ENCODE peak calls at places on chromosomes 3 and 15, in ten cellular contexts. One of them, this sample, is unnamed.

GRCh38 chr3:191328383-191328962 is 721 bp upstream of the CCDC50 start:
- DNase-seq in SK-N-SH: peak
- DNase-seq in brain microvascular endothelial cell: no peak
- DNase-seq in T47D: no peak
- DNase-seq in activated T-cell treated with anti-CD3 and anti-CD28 coated beads, Interleukin-2, amount 50 U/mL, for 4 hours: no peak
- DNase-seq in GM03348: no peak
- DNase-seq in stromal cell of bone marrow: no peak
- DNase-seq in HT1080: no peak
- DNase-seq in nephron progenitor cell: no peak
- DNase-seq in sigmoid colon: no peak
- DNase-seq in this sample: peak

GRCh38 chr3:30180305-30181275 is 425.8 kb upstream of the TGFBR2 start:
- DNase-seq in SK-N-SH: no peak
- DNase-seq in brain microvascular endothelial cell: no peak
- DNase-seq in T47D: no peak
- DNase-seq in activated T-cell treated with anti-CD3 and anti-CD28 coated beads, Interleukin-2, amount 50 U/mL, for 4 hours: no peak
- DNase-seq in GM03348: peak
- DNase-seq in stromal cell of bone marrow: no peak
- DNase-seq in HT1080: no peak
- DNase-seq in nephron progenitor cell: no peak
- DNase-seq in sigmoid colon: no peak
- DNase-seq in this sample: no peak

GRCh38 chr15:77826006-77826695 is 193.4 kb upstream of the LINGO1 start:
- DNase-seq in SK-N-SH: no peak
- DNase-seq in brain microvascular endothelial cell: no peak
- DNase-seq in T47D: no peak
- DNase-seq in activated T-cell treated with anti-CD3 and anti-CD28 coated beads, Interleukin-2, amount 50 U/mL, for 4 hours: no peak
- DNase-seq in GM03348: no peak
- DNase-seq in stromal cell of bone marrow: no peak
- DNase-seq in HT1080: no peak
- DNase-seq in nephron progenitor cell: no peak
- DNase-seq in sigmoid colon: no peak
- DNase-seq in this sample: no peak

GRCh38 chr3:131602011-131602779 is 99.4 kb upstream of the MRPL3 start:
- DNase-seq in SK-N-SH: no peak
- DNase-seq in brain microvascular endothelial cell: no peak
- DNase-seq in T47D: no peak
- DNase-seq in activated T-cell treated with anti-CD3 and anti-CD28 coated beads, Interleukin-2, amount 50 U/mL, for 4 hours: no peak
- DNase-seq in GM03348: no peak
- DNase-seq in stromal cell of bone marrow: no peak
- DNase-seq in HT1080: no peak
- DNase-seq in nephron progenitor cell: peak
- DNase-seq in sigmoid colon: no peak
- DNase-seq in this sample: no peak

GRCh38 chr3:54954019-54954418 is 26.2 kb upstream of the LRTM1 start:
- DNase-seq in SK-N-SH: peak
- DNase-seq in brain microvascular endothelial cell: peak
- DNase-seq in T47D: no peak
- DNase-seq in activated T-cell treated with anti-CD3 and anti-CD28 coated beads, Interleukin-2, amount 50 U/mL, for 4 hours: no peak
- DNase-seq in GM03348: peak
- DNase-seq in stromal cell of bone marrow: no peak
- DNase-seq in HT1080: peak
- DNase-seq in nephron progenitor cell: no peak
- DNase-seq in sigmoid colon: no peak
- DNase-seq in this sample: no peak

GRCh38 chr3:115960799-115961198 is 337.5 kb downstream of the GAP43 start:
- DNase-seq in SK-N-SH: peak
- DNase-seq in brain microvascular endothelial cell: no peak
- DNase-seq in T47D: no peak
- DNase-seq in activated T-cell treated with anti-CD3 and anti-CD28 coated beads, Interleukin-2, amount 50 U/mL, for 4 hours: no peak
- DNase-seq in GM03348: peak
- DNase-seq in stromal cell of bone marrow: no peak
- DNase-seq in HT1080: no peak
- DNase-seq in nephron progenitor cell: peak
- DNase-seq in sigmoid colon: no peak
- DNase-seq in this sample: peak

GRCh38 chr15:80906159-80906775 is 83.4 kb downstream of the MESD start:
- DNase-seq in SK-N-SH: no peak
- DNase-seq in brain microvascular endothelial cell: no peak
- DNase-seq in T47D: no peak
- DNase-seq in activated T-cell treated with anti-CD3 and anti-CD28 coated beads, Interleukin-2, amount 50 U/mL, for 4 hours: no peak
- DNase-seq in GM03348: no peak
- DNase-seq in stromal cell of bone marrow: no peak
- DNase-seq in HT1080: peak
- DNase-seq in nephron progenitor cell: peak
- DNase-seq in sigmoid colon: no peak
- DNase-seq in this sample: no peak

GRCh38 chr3:194162817-194163584 is 27.1 kb downstream of the HES1 start:
- DNase-seq in SK-N-SH: no peak
- DNase-seq in brain microvascular endothelial cell: no peak
- DNase-seq in T47D: no peak
- DNase-seq in activated T-cell treated with anti-CD3 and anti-CD28 coated beads, Interleukin-2, amount 50 U/mL, for 4 hours: no peak
- DNase-seq in GM03348: no peak
- DNase-seq in stromal cell of bone marrow: no peak
- DNase-seq in HT1080: no peak
- DNase-seq in nephron progenitor cell: no peak
- DNase-seq in sigmoid colon: no peak
- DNase-seq in this sample: no peak

GRCh38 chr3:72652395-72652794 is 195.8 kb downstream of the SHQ1 start:
- DNase-seq in SK-N-SH: no peak
- DNase-seq in brain microvascular endothelial cell: no peak
- DNase-seq in T47D: no peak
- DNase-seq in activated T-cell treated with anti-CD3 and anti-CD28 coated beads, Interleukin-2, amount 50 U/mL, for 4 hours: no peak
- DNase-seq in GM03348: no peak
- DNase-seq in stromal cell of bone marrow: no peak
- DNase-seq in HT1080: no peak
- DNase-seq in nephron progenitor cell: no peak
- DNase-seq in sigmoid colon: no peak
- DNase-seq in this sample: no peak

GRCh38 chr3:38579551-38580449 is 69.7 kb downstream of the SCN5A start:
- DNase-seq in SK-N-SH: peak
- DNase-seq in brain microvascular endothelial cell: no peak
- DNase-seq in T47D: no peak
- DNase-seq in activated T-cell treated with anti-CD3 and anti-CD28 coated beads, Interleukin-2, amount 50 U/mL, for 4 hours: no peak
- DNase-seq in GM03348: peak
- DNase-seq in stromal cell of bone marrow: no peak
- DNase-seq in HT1080: no peak
- DNase-seq in nephron progenitor cell: no peak
- DNase-seq in sigmoid colon: no peak
- DNase-seq in this sample: no peak

GRCh38 chr15:70596354-70597055 is 166.9 kb downstream of the UACA start:
- DNase-seq in SK-N-SH: no peak
- DNase-seq in brain microvascular endothelial cell: peak
- DNase-seq in T47D: no peak
- DNase-seq in activated T-cell treated with anti-CD3 and anti-CD28 coated beads, Interleukin-2, amount 50 U/mL, for 4 hours: no peak
- DNase-seq in GM03348: peak
- DNase-seq in stromal cell of bone marrow: peak
- DNase-seq in HT1080: peak
- DNase-seq in nephron progenitor cell: no peak
- DNase-seq in sigmoid colon: no peak
- DNase-seq in this sample: no peak

GRCh38 chr15:40618023-40618422 is 24.0 kb downstream of the KNL1 start:
- DNase-seq in SK-N-SH: no peak
- DNase-seq in brain microvascular endothelial cell: no peak
- DNase-seq in T47D: no peak
- DNase-seq in activated T-cell treated with anti-CD3 and anti-CD28 coated beads, Interleukin-2, amount 50 U/mL, for 4 hours: no peak
- DNase-seq in GM03348: no peak
- DNase-seq in stromal cell of bone marrow: no peak
- DNase-seq in HT1080: no peak
- DNase-seq in nephron progenitor cell: no peak
- DNase-seq in sigmoid colon: no peak
- DNase-seq in this sample: no peak

GRCh38 chr3:84440306-84440705 is 518.5 kb upstream of the CADM2 start:
- DNase-seq in SK-N-SH: no peak
- DNase-seq in brain microvascular endothelial cell: no peak
- DNase-seq in T47D: no peak
- DNase-seq in activated T-cell treated with anti-CD3 and anti-CD28 coated beads, Interleukin-2, amount 50 U/mL, for 4 hours: no peak
- DNase-seq in GM03348: no peak
- DNase-seq in stromal cell of bone marrow: no peak
- DNase-seq in HT1080: no peak
- DNase-seq in nephron progenitor cell: peak
- DNase-seq in sigmoid colon: no peak
- DNase-seq in this sample: no peak

GRCh38 chr3:78004578-78004977 is 964.7 kb downstream of the ROBO2 start:
- DNase-seq in SK-N-SH: no peak
- DNase-seq in brain microvascular endothelial cell: no peak
- DNase-seq in T47D: no peak
- DNase-seq in activated T-cell treated with anti-CD3 and anti-CD28 coated beads, Interleukin-2, amount 50 U/mL, for 4 hours: no peak
- DNase-seq in GM03348: no peak
- DNase-seq in stromal cell of bone marrow: no peak
- DNase-seq in HT1080: no peak
- DNase-seq in nephron progenitor cell: no peak
- DNase-seq in sigmoid colon: no peak
- DNase-seq in this sample: no peak

GRCh38 chr3:76131396-76132153 is 346.2 kb upstream of the ZNF717 start:
- DNase-seq in SK-N-SH: no peak
- DNase-seq in brain microvascular endothelial cell: peak
- DNase-seq in T47D: no peak
- DNase-seq in activated T-cell treated with anti-CD3 and anti-CD28 coated beads, Interleukin-2, amount 50 U/mL, for 4 hours: no peak
- DNase-seq in GM03348: no peak
- DNase-seq in stromal cell of bone marrow: peak
- DNase-seq in HT1080: peak
- DNase-seq in nephron progenitor cell: no peak
- DNase-seq in sigmoid colon: no peak
- DNase-seq in this sample: no peak

GRCh38 chr15:38005949-38006800 is 71.7 kb downstream of the TMCO5A start:
- DNase-seq in SK-N-SH: no peak
- DNase-seq in brain microvascular endothelial cell: no peak
- DNase-seq in T47D: no peak
- DNase-seq in activated T-cell treated with anti-CD3 and anti-CD28 coated beads, Interleukin-2, amount 50 U/mL, for 4 hours: no peak
- DNase-seq in GM03348: no peak
- DNase-seq in stromal cell of bone marrow: no peak
- DNase-seq in HT1080: no peak
- DNase-seq in nephron progenitor cell: no peak
- DNase-seq in sigmoid colon: no peak
- DNase-seq in this sample: no peak

GRCh38 chr3:108471346-108471935 is 39.0 kb downstream of the MYH15 start:
- DNase-seq in SK-N-SH: no peak
- DNase-seq in brain microvascular endothelial cell: no peak
- DNase-seq in T47D: no peak
- DNase-seq in activated T-cell treated with anti-CD3 and anti-CD28 coated beads, Interleukin-2, amount 50 U/mL, for 4 hours: no peak
- DNase-seq in GM03348: no peak
- DNase-seq in stromal cell of bone marrow: no peak
- DNase-seq in HT1080: peak
- DNase-seq in nephron progenitor cell: no peak
- DNase-seq in sigmoid colon: no peak
- DNase-seq in this sample: no peak

GRCh38 chr3:192727032-192727847 is at the start of gene FGF12:
- DNase-seq in SK-N-SH: peak
- DNase-seq in brain microvascular endothelial cell: peak
- DNase-seq in T47D: peak
- DNase-seq in activated T-cell treated with anti-CD3 and anti-CD28 coated beads, Interleukin-2, amount 50 U/mL, for 4 hours: no peak
- DNase-seq in GM03348: peak
- DNase-seq in stromal cell of bone marrow: peak
- DNase-seq in HT1080: peak
- DNase-seq in nephron progenitor cell: peak
- DNase-seq in sigmoid colon: peak
- DNase-seq in this sample: peak

GRCh38 chr3:43221076-43221475 is 65.3 kb upstream of the SNRK start:
- DNase-seq in SK-N-SH: no peak
- DNase-seq in brain microvascular endothelial cell: no peak
- DNase-seq in T47D: no peak
- DNase-seq in activated T-cell treated with anti-CD3 and anti-CD28 coated beads, Interleukin-2, amount 50 U/mL, for 4 hours: no peak
- DNase-seq in GM03348: no peak
- DNase-seq in stromal cell of bone marrow: no peak
- DNase-seq in HT1080: no peak
- DNase-seq in nephron progenitor cell: no peak
- DNase-seq in sigmoid colon: no peak
- DNase-seq in this sample: no peak

GRCh38 chr3:56980798-56981390 is 79.6 kb upstream of the SPATA12 start:
- DNase-seq in SK-N-SH: no peak
- DNase-seq in brain microvascular endothelial cell: peak
- DNase-seq in T47D: no peak
- DNase-seq in activated T-cell treated with anti-CD3 and anti-CD28 coated beads, Interleukin-2, amount 50 U/mL, for 4 hours: peak
- DNase-seq in GM03348: peak
- DNase-seq in stromal cell of bone marrow: peak
- DNase-seq in HT1080: peak
- DNase-seq in nephron progenitor cell: no peak
- DNase-seq in sigmoid colon: no peak
- DNase-seq in this sample: no peak

GRCh38 chr3:128878556-128879124 is 780 bp upstream of the ACAD9 start:
- DNase-seq in SK-N-SH: peak
- DNase-seq in brain microvascular endothelial cell: peak
- DNase-seq in T47D: no peak
- DNase-seq in activated T-cell treated with anti-CD3 and anti-CD28 coated beads, Interleukin-2, amount 50 U/mL, for 4 hours: no peak
- DNase-seq in GM03348: peak
- DNase-seq in stromal cell of bone marrow: peak
- DNase-seq in HT1080: peak
- DNase-seq in nephron progenitor cell: no peak
- DNase-seq in sigmoid colon: peak
- DNase-seq in this sample: no peak

GRCh38 chr15:34436956-34437442 is 609 bp downstream of the GOLGA8A start:
- DNase-seq in SK-N-SH: peak
- DNase-seq in brain microvascular endothelial cell: no peak
- DNase-seq in T47D: peak
- DNase-seq in activated T-cell treated with anti-CD3 and anti-CD28 coated beads, Interleukin-2, amount 50 U/mL, for 4 hours: peak
- DNase-seq in GM03348: peak
- DNase-seq in stromal cell of bone marrow: no peak
- DNase-seq in HT1080: peak
- DNase-seq in nephron progenitor cell: peak
- DNase-seq in sigmoid colon: no peak
- DNase-seq in this sample: no peak

GRCh38 chr3:194136519-194137313 is 768 bp downstream of the HES1 start:
- DNase-seq in SK-N-SH: peak
- DNase-seq in brain microvascular endothelial cell: peak
- DNase-seq in T47D: no peak
- DNase-seq in activated T-cell treated with anti-CD3 and anti-CD28 coated beads, Interleukin-2, amount 50 U/mL, for 4 hours: peak
- DNase-seq in GM03348: peak
- DNase-seq in stromal cell of bone marrow: no peak
- DNase-seq in HT1080: no peak
- DNase-seq in nephron progenitor cell: peak
- DNase-seq in sigmoid colon: peak
- DNase-seq in this sample: no peak

GRCh38 chr15:89631902-89632264 is 23.4 kb downstream of the KIF7 start:
- DNase-seq in SK-N-SH: peak
- DNase-seq in brain microvascular endothelial cell: no peak
- DNase-seq in T47D: no peak
- DNase-seq in activated T-cell treated with anti-CD3 and anti-CD28 coated beads, Interleukin-2, amount 50 U/mL, for 4 hours: no peak
- DNase-seq in GM03348: no peak
- DNase-seq in stromal cell of bone marrow: no peak
- DNase-seq in HT1080: no peak
- DNase-seq in nephron progenitor cell: no peak
- DNase-seq in sigmoid colon: no peak
- DNase-seq in this sample: no peak

GRCh38 chr15:47432831-47433230 is 284.5 kb upstream of the SEMA6D start:
- DNase-seq in SK-N-SH: no peak
- DNase-seq in brain microvascular endothelial cell: no peak
- DNase-seq in T47D: no peak
- DNase-seq in activated T-cell treated with anti-CD3 and anti-CD28 coated beads, Interleukin-2, amount 50 U/mL, for 4 hours: no peak
- DNase-seq in GM03348: no peak
- DNase-seq in stromal cell of bone marrow: no peak
- DNase-seq in HT1080: no peak
- DNase-seq in nephron progenitor cell: no peak
- DNase-seq in sigmoid colon: no peak
- DNase-seq in this sample: no peak

GRCh38 chr15:101161656-101162055 is 90.2 kb downstream of the CHSY1 start:
- DNase-seq in SK-N-SH: no peak
- DNase-seq in brain microvascular endothelial cell: no peak
- DNase-seq in T47D: no peak
- DNase-seq in activated T-cell treated with anti-CD3 and anti-CD28 coated beads, Interleukin-2, amount 50 U/mL, for 4 hours: no peak
- DNase-seq in GM03348: no peak
- DNase-seq in stromal cell of bone marrow: no peak
- DNase-seq in HT1080: no peak
- DNase-seq in nephron progenitor cell: no peak
- DNase-seq in sigmoid colon: peak
- DNase-seq in this sample: no peak

GRCh38 chr3:10007126-10007782 is 19.0 kb upstream of the FANCD2 start:
- DNase-seq in SK-N-SH: no peak
- DNase-seq in brain microvascular endothelial cell: no peak
- DNase-seq in T47D: no peak
- DNase-seq in activated T-cell treated with anti-CD3 and anti-CD28 coated beads, Interleukin-2, amount 50 U/mL, for 4 hours: no peak
- DNase-seq in GM03348: no peak
- DNase-seq in stromal cell of bone marrow: no peak
- DNase-seq in HT1080: no peak
- DNase-seq in nephron progenitor cell: no peak
- DNase-seq in sigmoid colon: peak
- DNase-seq in this sample: no peak